ENCODE peak calls at places on chromosomes 2 and 18, in ten cellular contexts. R is colonic mucosa; G is CD8-positive, alpha-beta T cell; P is tibial artery; I is thyroid gland; V is ascending aorta; Q is osteoblast; W is thoracic aorta; M is body of pancreas; A is upper lobe of right lung. L is an unnamed sample. For H3K36me3, the result is how much of the 10 kb centered on the place peaks cover.

GRCh38 chr2:126953483-126953882 is 54.8 kb downstream of the TEX51 start:
- DNase-seq in A (no peak), M (no peak), P (no peak), G (no peak), R (no peak), Q (no peak), W (no peak), I (no peak), V (no peak), L (no peak)

GRCh38 chr2:158293722-158294121 is 162.8 kb downstream of the CCDC148 start:
- DNase-seq in M (no peak), G (no peak), V (no peak), R (no peak), Q (no peak), I (no peak), P (no peak), W (no peak), A (no peak), L (no peak)

GRCh38 chr2:30354621-30355020 is 92.4 kb upstream of the LCLAT1 start:
- DNase-seq in G (no peak), V (no peak), A (no peak), P (no peak), R (no peak), W (no peak), I (no peak), Q (no peak), M (no peak), L (no peak)

GRCh38 chr2:195202163-195202845 is 454.7 kb upstream of the SLC39A10 start:
- DNase-seq in I (no peak), G (no peak), Q (no peak), V (no peak), P (no peak), W (no peak), R (no peak), M (no peak), A (no peak), L (no peak)

GRCh38 chr2:108607706-108608301 is 73.5 kb downstream of the LIMS1 start:
- DNase-seq in W (no peak), A (no peak), G (peak), R (no peak), V (no peak), I (peak), M (no peak), P (no peak), Q (no peak), L (peak)

GRCh38 chr2:1462984-1463383 is 49.7 kb downstream of the TPO start:
- DNase-seq in R (no peak), I (no peak), G (no peak), M (no peak), Q (no peak), P (no peak), V (no peak), A (no peak), W (no peak), L (no peak)

GRCh38 chr2:42032796-42033195 is 15.0 kb upstream of the PKDCC start:
- DNase-seq in V (no peak), Q (no peak), A (no peak), M (no peak), R (no peak), G (no peak), I (peak), P (no peak), W (no peak), L (no peak)

GRCh38 chr2:127256381-127256780 is 36.3 kb upstream of the CYP27C1 start:
- DNase-seq in M (no peak), A (no peak), W (no peak), G (no peak), Q (no peak), R (no peak), V (no peak), P (no peak), I (no peak), L (no peak)

GRCh38 chr18:79421275-79421857 is 25.6 kb downstream of the NFATC1 start:
- DNase-seq in A (no peak), W (no peak), Q (no peak), G (no peak), P (no peak), V (no peak), R (no peak), I (no peak), M (no peak), L (no peak)

GRCh38 chr2:236663267-236663666 is 93.6 kb downstream of the ACKR3 start:
- DNase-seq in V (peak), Q (no peak), G (no peak), M (no peak), I (peak), R (peak), A (no peak), W (no peak), P (peak), L (no peak)

GRCh38 chr2:133138693-133139092 is 429.6 kb downstream of the NCKAP5 start:
- DNase-seq in M (no peak), W (no peak), A (no peak), G (no peak), I (peak), P (no peak), Q (no peak), R (no peak), V (no peak), L (no peak)

GRCh38 chr2:174802459-174802858 is 38.2 kb upstream of the CHRNA1 start:
- DNase-seq in R (no peak), G (no peak), W (no peak), P (no peak), M (no peak), V (no peak), A (no peak), I (no peak), Q (no peak), L (no peak)

GRCh38 chr2:65661980-65662653 is 229.7 kb upstream of the SPRED2 start:
- DNase-seq in M (no peak), Q (peak), W (no peak), R (no peak), P (no peak), A (no peak), V (no peak), I (no peak), G (no peak), L (no peak)

GRCh38 chr18:49521251-49521650 is 34.2 kb upstream of the C18orf32 start:
- DNase-seq in A (no peak), V (peak), R (no peak), I (no peak), G (no peak), W (no peak), M (no peak), P (no peak), Q (no peak), L (peak)

GRCh38 chr2:48065096-48065495 is 158.8 kb upstream of the FBXO11 start:
- DNase-seq in R (no peak), I (no peak), W (no peak), V (no peak), A (no peak), M (no peak), Q (no peak), P (no peak), G (no peak), L (no peak)

GRCh38 chr18:79682896-79683625 is 3.5 kb downstream of the CTDP1 start:
- DNase-seq in V (no peak), G (no peak), M (no peak), A (no peak), W (no peak), Q (no peak), I (no peak), P (peak), R (no peak), L (no peak)

GRCh38 chr2:200042102-200042735 is 86.8 kb downstream of the MAIP1 start:
- DNase-seq in W (no peak), P (no peak), R (no peak), Q (no peak), A (no peak), M (no peak), I (no peak), G (no peak), V (no peak), L (no peak)

GRCh38 chr2:213306320-213306942 is 22.2 kb downstream of the SPAG16 start:
- DNase-seq in R (peak), V (no peak), I (peak), A (peak), M (peak), P (peak), W (no peak), Q (no peak), G (no peak), L (no peak)

GRCh38 chr2:206381881-206382280 is 61.5 kb upstream of the ADAM23 start:
- DNase-seq in V (no peak), I (no peak), A (no peak), G (no peak), W (no peak), M (no peak), Q (no peak), R (no peak), P (no peak), L (no peak)

GRCh38 chr2:45024600-45025291 is 15.5 kb upstream of the SIX2 start:
- DNase-seq in V (peak), I (peak), M (peak), P (peak), R (peak), G (no peak), Q (peak), W (peak), A (no peak), L (no peak)

GRCh38 chr18:35345460-35345921 is 1.3 kb upstream of the ZNF24 start:
- DNase-seq in R (no peak), V (no peak), I (peak), G (no peak), W (no peak), P (no peak), Q (no peak), A (no peak), M (peak), L (no peak)

GRCh38 chr2:160375037-160375436 is 118.6 kb downstream of the RBMS1 start:
- DNase-seq in R (no peak), I (no peak), Q (no peak), V (no peak), A (no peak), G (no peak), W (no peak), P (no peak), M (no peak), L (no peak)

GRCh38 chr18:49161627-49162026 is 210.9 kb upstream of the SMAD7 start:
- DNase-seq in I (no peak), Q (peak), M (no peak), G (no peak), V (no peak), R (no peak), P (no peak), A (no peak), W (no peak), L (no peak)

GRCh38 chr18:36762074-36762473 is 66.7 kb downstream of the TPGS2 start:
- DNase-seq in V (no peak), G (no peak), W (no peak), P (no peak), Q (peak), M (no peak), I (no peak), A (no peak), R (no peak), L (no peak)

GRCh38 chr18:50614838-50615237 is 55.0 kb downstream of the MAPK4 start:
- DNase-seq in R (no peak), A (peak), I (peak), P (no peak), Q (no peak), G (no peak), W (peak), M (peak), V (peak), L (no peak)

GRCh38 chr18:49249523-49249922 is 210.9 kb downstream of the DYM start:
- DNase-seq in R (no peak), W (no peak), P (no peak), G (no peak), Q (peak), M (no peak), V (no peak), I (no peak), A (no peak), L (no peak)

GRCh38 chr2:127157651-127158460 is 50.9 kb upstream of the BIN1 start:
- DNase-seq in I (no peak), A (no peak), M (no peak), P (no peak), V (no peak), Q (peak), G (no peak), R (no peak), W (no peak), L (peak)

GRCh38 chr18:28149810-28150420 is 27.0 kb downstream of the CDH2 start:
- DNase-seq in V (no peak), M (no peak), W (no peak), P (no peak), R (no peak), A (no peak), G (no peak), I (peak), Q (no peak), L (no peak)

GRCh38 chr2:154403242-154403790 is 295.2 kb upstream of the KCNJ3 start:
- DNase-seq in A (no peak), Q (no peak), R (no peak), W (no peak), V (no peak), M (no peak), P (no peak), G (no peak), I (no peak), L (no peak)

DNA sequence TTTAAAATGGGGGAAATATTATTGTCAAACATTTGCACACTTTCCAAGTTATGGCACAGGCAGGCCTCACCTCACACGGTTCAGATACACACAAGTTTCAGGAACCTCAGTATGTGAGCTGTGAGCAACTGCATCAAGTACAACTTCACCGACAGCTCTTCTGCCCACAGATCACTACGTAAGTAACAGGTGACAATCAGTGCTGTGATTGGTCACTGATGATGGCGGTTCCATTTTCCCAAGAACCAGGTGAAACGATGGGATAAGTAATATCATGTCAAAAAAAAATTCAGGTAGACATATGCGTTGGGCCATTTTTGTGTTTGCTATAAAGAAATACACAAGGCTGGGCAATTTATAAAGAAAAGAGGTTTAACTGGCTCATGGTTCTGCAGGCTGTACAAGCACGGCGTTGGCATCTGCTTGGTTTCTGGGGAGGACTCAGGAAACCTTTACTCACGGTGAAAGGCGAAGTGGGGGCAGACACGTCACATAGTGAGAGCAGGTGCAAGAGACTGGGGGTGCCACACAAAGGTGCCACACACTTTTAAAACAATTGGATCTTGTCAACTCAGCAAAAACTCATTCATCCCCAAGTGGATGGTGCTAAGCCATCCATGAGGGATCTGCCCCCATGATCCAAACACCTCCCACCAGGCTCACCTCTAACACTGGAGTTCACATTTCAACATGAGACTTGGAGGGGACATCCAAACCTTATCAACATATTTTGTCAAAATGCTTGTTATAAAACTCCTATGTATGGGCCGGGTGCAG is 57.9 kb downstream of the LPIN2 start:
- DNase-seq in G (no peak), Q (no peak), P (no peak), A (no peak), R (no peak), W (no peak), M (no peak), V (no peak), I (no peak), L (no peak)
- H3K27ac ChIP-seq in G (peak), Q (no peak), P (no peak), A (no peak), R (no peak), W (no peak), M (no peak), V (no peak), I (no peak), L (no peak)

DNA sequence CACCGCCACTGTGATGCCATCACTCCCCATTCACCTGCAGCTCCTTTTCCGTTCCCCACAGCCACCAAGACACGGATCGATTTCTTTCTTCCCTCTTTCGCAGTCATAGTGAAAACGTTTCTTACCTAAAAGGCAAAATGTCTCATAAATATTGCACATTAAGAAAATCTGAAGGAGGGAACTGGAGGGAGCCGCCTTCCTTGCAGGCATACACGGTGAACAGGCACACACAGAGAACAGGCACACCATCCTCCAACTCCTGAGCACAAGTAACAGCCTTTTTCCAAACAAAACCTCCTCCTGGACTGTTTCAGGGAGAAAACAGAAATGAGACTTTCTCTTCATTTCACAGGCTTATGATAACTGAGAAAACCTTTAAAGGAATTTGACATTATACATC is 17.0 kb downstream of the MRPS5 start:
- DNase-seq in G (no peak), I (no peak), M (no peak), W (no peak), R (no peak), A (no peak), V (no peak), P (no peak), Q (no peak), L (no peak)
- H3K36me3 ChIP-seq in G (half or more), I (half or more), M (under half), W (half or more), R (under half), A (half or more), V (half or more), P (half or more), Q (half or more), L (half or more)

GRCh38 chr2:100934504-100935371 is 67.4 kb upstream of the RPL31 start:
- DNase-seq in Q (no peak), V (peak), A (no peak), G (no peak), M (no peak), P (no peak), W (no peak), I (peak), R (no peak), L (no peak)
- TF ChIP-seq CTCF in Q (no peak), V (no peak), A (no peak), G (no peak), M (no peak), P (no peak), W (no peak), I (no peak), R (no peak), L (no peak)

GRCh38 chr2:170553748-170554147 is 161.4 kb upstream of the SP5 start:
- DNase-seq in P (no peak), M (no peak), A (no peak), I (no peak), Q (no peak), R (no peak), V (no peak), W (no peak), G (no peak), L (no peak)
- H3K27ac ChIP-seq in P (peak), M (no peak), A (no peak), I (no peak), Q (no peak), R (no peak), V (peak), W (peak), G (no peak), L (no peak)

GRCh38 chr2:182924311-182924710 is 57.9 kb upstream of the FRZB start:
- DNase-seq in G (no peak), I (no peak), Q (no peak), R (no peak), P (no peak), A (no peak), W (no peak), M (no peak), V (no peak), L (no peak)
- H3K36me3 ChIP-seq in G (under half), I (under half), Q (half or more), R (under half), P (half or more), A (half or more), W (under half), M (under half), V (under half), L (under half)

GRCh38 chr2:187442778-187443177 is 5.3 kb downstream of the CALCRL start:
- DNase-seq in W (no peak), R (no peak), V (no peak), A (no peak), P (no peak), Q (no peak), G (no peak), I (no peak), M (no peak), L (no peak)

GRCh38 chr2:187438459-187438858 is 9.6 kb downstream of the CALCRL start:
- DNase-seq in G (no peak), Q (no peak), M (no peak), P (no peak), V (no peak), W (no peak), A (no peak), R (no peak), I (no peak), L (no peak)

GRCh38 chr2:187440101-187440500 is 8.0 kb downstream of the CALCRL start:
- DNase-seq in I (no peak), A (no peak), M (no peak), V (no peak), R (no peak), P (no peak), W (no peak), Q (no peak), G (no peak), L (no peak)

GRCh38 chr2:187442378-187442777 is 5.7 kb downstream of the CALCRL start:
- DNase-seq in G (no peak), R (no peak), I (no peak), W (no peak), M (no peak), V (no peak), A (no peak), Q (no peak), P (no peak), L (no peak)
- TF ChIP-seq CTCF in G (no peak), R (no peak), I (no peak), W (no peak), M (no peak), V (no peak), A (peak), Q (peak), P (no peak), L (no peak)

DNA sequence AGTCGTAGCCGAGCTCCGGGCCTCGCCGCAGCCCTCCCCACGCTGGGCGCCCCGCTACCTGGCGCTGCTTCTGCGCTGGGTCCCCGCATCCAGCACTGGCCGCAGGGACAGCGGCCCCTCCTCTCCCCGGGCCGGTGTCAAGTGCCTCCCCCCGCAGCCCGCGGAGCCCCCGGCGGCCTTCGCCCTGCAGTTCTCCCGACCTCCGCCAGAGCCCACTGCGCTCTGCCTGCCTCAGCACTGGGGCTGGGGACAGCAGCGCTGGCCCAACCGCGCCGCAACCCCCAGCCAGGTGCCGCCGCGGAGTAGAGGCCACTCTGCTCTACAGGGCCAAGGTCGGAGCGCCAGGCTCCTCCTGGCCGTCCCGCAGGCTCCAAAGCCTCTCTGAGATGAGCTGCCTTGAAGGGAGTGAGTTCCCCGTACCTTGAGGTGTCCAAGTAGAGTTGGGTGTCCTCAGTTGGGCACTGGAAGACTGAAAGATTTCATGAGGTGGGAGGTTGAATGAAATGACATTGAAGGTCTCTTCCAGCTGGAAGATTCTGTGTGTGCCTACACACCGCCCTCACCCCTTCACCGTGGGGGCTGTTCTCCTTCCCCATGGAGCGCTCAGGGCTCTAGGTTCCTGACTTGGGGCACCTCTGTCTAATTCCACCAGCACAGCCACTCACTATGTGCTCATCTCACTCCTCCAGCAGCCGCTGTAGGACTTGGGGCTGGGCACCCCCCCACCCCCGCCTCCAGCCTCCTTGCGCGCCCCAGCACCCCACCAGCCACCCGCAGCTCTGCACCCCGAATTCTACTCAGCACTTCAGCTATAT is 854 bp upstream of the DNMT3A start:
- DNase-seq in P (peak), M (peak), I (peak), W (no peak), Q (peak), V (peak), R (peak), A (peak), G (peak), L (peak)
- H3K27ac ChIP-seq in P (peak), M (peak), I (peak), W (peak), Q (no peak), V (peak), R (peak), A (peak), G (no peak), L (peak)

GRCh38 chr2:86556508-86556907 is 6.7 kb downstream of the CHMP3 start:
- DNase-seq in V (no peak), I (no peak), R (peak), Q (no peak), P (no peak), W (no peak), G (no peak), M (no peak), A (no peak), L (no peak)

DNA sequence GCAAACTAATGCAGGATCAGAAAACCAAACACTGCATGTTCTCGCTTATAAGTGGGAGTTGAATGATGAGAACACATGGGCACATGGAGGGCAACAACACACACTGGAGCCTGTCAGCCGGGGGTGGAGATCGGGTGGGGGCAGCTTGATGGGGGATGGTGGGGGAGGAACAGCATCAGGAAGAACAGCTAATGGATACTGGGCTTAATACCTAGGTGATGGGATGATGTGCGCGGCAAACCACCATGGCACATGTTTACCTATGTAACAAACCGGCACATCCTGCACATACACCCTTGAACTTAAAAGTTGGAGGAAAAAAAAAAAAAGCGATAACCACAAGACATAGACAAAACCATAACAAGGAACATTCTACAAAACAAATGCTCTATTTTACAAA is 10.4 kb downstream of the CHMP3 start:
- DNase-seq in Q (no peak), W (no peak), A (no peak), V (no peak), R (no peak), P (no peak), M (no peak), G (peak), I (no peak), L (no peak)
- H3K36me3 ChIP-seq in Q (under half), W (under half), A (under half), V (under half), R (under half), P (under half), M (under half), G (under half), I (under half), L (under half)

L was measured in WERI-Rb-1.